ENCODE peak calls at places on chromosomes 7 and 10, in four cellular contexts. S is heart left ventricle, B is IMR-90, H is AG10803. F is an unnamed sample.

GRCh38 chr10:97210576-97210975 is 24.8 kb upstream of the SLIT1 start:
- DNase-seq in S (peak), B (peak), H (peak), F (peak)

GRCh38 chr10:33228426-33228825 is 106.0 kb downstream of the NRP1 start:
- DNase-seq in S (no peak), B (no peak), H (no peak), F (no peak)

GRCh38 chr10:113176652-113177155 is 226.7 kb downstream of the TCF7L2 start:
- DNase-seq in S (no peak), B (no peak), H (no peak), F (no peak)

GRCh38 chr7:84302949-84303348 is 108.4 kb upstream of the SEMA3A start:
- DNase-seq in S (no peak), B (no peak), H (peak), F (no peak)

GRCh38 chr10:6218692-6219493 is 16.2 kb downstream of the PFKFB3 start:
- DNase-seq in S (no peak), B (peak), H (peak), F (no peak)

GRCh38 chr10:122331615-122332446 is 42.7 kb upstream of the PLEKHA1 start:
- DNase-seq in S (no peak), B (no peak), H (no peak), F (no peak)

GRCh38 chr10:133346413-133346812 is 760 bp upstream of the PRAP1 start:
- DNase-seq in S (no peak), B (no peak), H (no peak), F (no peak)

GRCh38 chr7:116582806-116583444 is 58.1 kb downstream of the CAV1 start:
- DNase-seq in S (peak), B (peak), H (peak), F (no peak)

GRCh38 chr7:26858229-26858568 is 6.2 kb downstream of the SKAP2 start:
- DNase-seq in S (no peak), B (peak), H (no peak), F (no peak)

GRCh38 chr10:110641256-110641655 is 2.9 kb upstream of the RBM20 start:
- DNase-seq in S (peak), B (peak), H (no peak), F (no peak)

GRCh38 chr7:6022671-6023070 is 8.5 kb upstream of the ANKRD61 start:
- DNase-seq in S (no peak), B (no peak), H (no peak), F (no peak)

GRCh38 chr7:135260930-135261721 is 27.5 kb downstream of the STRA8 start:
- DNase-seq in S (no peak), B (peak), H (peak), F (no peak)

GRCh38 chr7:114481995-114482394 is 67.4 kb downstream of the FOXP2 start:
- DNase-seq in S (no peak), B (peak), H (peak), F (no peak)

DNA sequence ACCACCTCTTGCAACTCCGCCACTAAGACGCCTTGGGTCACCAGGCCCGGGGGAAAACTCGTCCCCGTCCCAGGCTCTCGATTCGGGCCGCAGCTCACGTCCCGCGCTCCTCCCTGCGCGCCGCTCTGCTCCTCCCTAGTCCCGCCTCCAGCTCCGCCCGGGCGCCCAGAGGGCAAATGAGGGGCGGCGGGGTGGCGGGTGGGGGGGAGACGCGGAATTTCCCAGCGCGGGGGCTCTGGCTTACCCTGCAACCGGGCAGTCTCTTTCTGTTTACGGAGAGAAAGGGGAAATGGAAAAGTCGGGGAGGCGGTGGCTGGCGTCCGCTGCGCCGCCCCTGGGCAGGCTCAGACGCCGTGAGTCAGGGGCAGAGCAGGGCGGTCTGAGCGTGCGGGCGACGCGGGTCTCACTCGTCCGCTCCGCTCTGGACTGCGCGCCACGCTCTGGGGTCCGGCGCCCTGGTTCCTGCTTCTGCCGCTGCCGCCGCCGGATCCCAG is at the start of gene MAP3K8:
- DNase-seq in S (peak), B (peak), H (peak), F (peak)
- TF ChIP-seq CTCF in S (no peak), B (no peak), H (no peak), F (no peak)

GRCh38 chr7:108457871-108458270 is 1.6 kb upstream of the NRCAM start:
- DNase-seq in S (no peak), B (no peak), H (no peak), F (no peak)

GRCh38 chr7:108456845-108457540 is 757 bp upstream of the NRCAM start:
- DNase-seq in S (no peak), B (no peak), H (no peak), F (no peak)

GRCh38 chr7:108460964-108461363 is 4.7 kb upstream of the NRCAM start:
- DNase-seq in S (no peak), B (no peak), H (no peak), F (no peak)

GRCh38 chr7:108461855-108462254 is 5.6 kb upstream of the NRCAM start:
- DNase-seq in S (no peak), B (no peak), H (peak), F (no peak)

GRCh38 chr7:108459922-108460551 is 3.8 kb upstream of the NRCAM start:
- DNase-seq in S (no peak), B (no peak), H (peak), F (peak)
- TF ChIP-seq CTCF in S (no peak), B (peak), H (peak), F (peak)

GRCh38 chr7:665751-666453 is 60.6 kb upstream of the DNAAF5 start:
- DNase-seq in S (peak), B (no peak), H (peak), F (no peak)
- TF ChIP-seq CTCF in S (peak), B (no peak), H (peak), F (no peak)

GRCh38 chr10:128527730-128528129 is 401.5 kb upstream of the MKI67 start:
- DNase-seq in S (no peak), B (no peak), H (no peak), F (no peak)
- TF ChIP-seq CTCF in S (no peak), B (no peak), H (no peak), F (no peak)

GRCh38 chr7:55367283-55367840 is 2.2 kb downstream of the LANCL2 start:
- DNase-seq in S (no peak), B (no peak), H (no peak), F (no peak)
- TF ChIP-seq CTCF in S (no peak), B (no peak), H (no peak), F (no peak)

GRCh38 chr10:43408710-43409384 is at the start of gene HNRNPF:
- DNase-seq in S (peak), B (peak), H (peak), F (peak)
- TF ChIP-seq CTCF in S (no peak), B (no peak), H (no peak), F (no peak)

DNA sequence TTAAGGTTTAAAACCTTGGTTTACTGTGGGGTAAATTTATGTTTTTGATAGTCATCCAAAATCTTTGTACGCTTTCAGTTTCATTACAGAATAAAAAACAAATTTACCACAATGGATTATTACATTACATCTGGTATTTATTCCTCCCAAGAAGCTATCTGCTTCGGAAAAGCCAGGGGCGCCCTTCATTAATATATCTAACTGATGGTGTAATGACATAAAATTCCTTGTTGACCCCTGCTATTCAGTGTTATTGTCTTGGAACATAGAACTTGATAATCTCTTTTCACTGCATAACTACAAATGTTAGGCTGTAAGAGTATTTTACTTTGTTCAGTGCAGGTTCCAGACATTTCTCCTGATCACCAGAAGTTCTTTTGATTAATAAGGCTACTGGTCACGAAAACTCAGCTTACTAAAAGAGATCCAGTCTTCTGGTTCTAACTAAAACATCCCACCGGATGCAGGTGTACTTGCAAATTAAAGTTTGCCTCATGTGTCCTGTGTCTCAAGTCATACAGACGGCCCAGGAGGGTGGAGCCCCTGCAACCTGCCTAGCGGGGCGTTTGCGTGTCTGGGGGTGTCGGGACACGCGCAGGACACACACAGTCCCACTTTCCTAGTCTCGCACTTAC is 570 bp upstream of the GLCCI1 start:
- DNase-seq in S (no peak), B (no peak), H (no peak), F (no peak)
- TF ChIP-seq CTCF in S (no peak), B (no peak), H (peak), F (no peak)

GRCh38 chr10:80855348-80855971 is 317.8 kb downstream of the SH2D4B start:
- DNase-seq in S (no peak), B (no peak), H (no peak), F (peak)
- TF ChIP-seq CTCF in S (no peak), B (no peak), H (no peak), F (peak)

GRCh38 chr10:69119896-69120295 is 4.1 kb upstream of the VPS26A start:
- DNase-seq in S (no peak), B (no peak), H (peak), F (no peak)

GRCh38 chr10:69124558-69125121 is 662 bp downstream of the VPS26A start:
- DNase-seq in S (peak), B (peak), H (peak), F (peak)

GRCh38 chr10:69125554-69125953 is 1.6 kb downstream of the VPS26A start:
- DNase-seq in S (no peak), B (no peak), H (no peak), F (no peak)

GRCh38 chr10:69123306-69123746 is 652 bp upstream of the VPS26A start:
- DNase-seq in S (no peak), B (peak), H (peak), F (peak)

GRCh38 chr10:69123747-69124557 is at the start of gene VPS26A:
- DNase-seq in S (peak), B (peak), H (peak), F (peak)
- TF ChIP-seq CTCF in S (no peak), B (no peak), H (no peak), F (no peak)